ENCODE peak calls at places on chromosomes 4 and X, in five cellular contexts. N is HepG2, D is IMR-90, Q is K562, X is GM12878. R is an unnamed sample.

GRCh38 chr4:183284229-183284628 is 35.8 kb downstream of the CLDN22 start:
- DNase-seq in N (no peak), D (no peak), Q (no peak), X (no peak), R (no peak)

GRCh38 chr4:25421819-25422511 is 44.9 kb downstream of the ANAPC4 start:
- DNase-seq in N (no peak), D (no peak), Q (no peak), X (no peak), R (no peak)

GRCh38 chr4:73620115-73620792 is at the start of gene RASSF6:
- DNase-seq in N (no peak), D (no peak), Q (peak), X (no peak), R (no peak)

GRCh38 chrX:127085939-127086338 is 266.4 kb downstream of the PRR32 start:
- DNase-seq in N (no peak), D (no peak), Q (no peak), X (no peak), R (no peak)

GRCh38 chrX:10326578-10326977 is 169.8 kb downstream of the CLCN4 start:
- DNase-seq in N (peak), D (peak), Q (no peak), X (no peak), R (peak)

GRCh38 chr4:8593268-8594096 is 917 bp downstream of the CPZ start:
- DNase-seq in N (no peak), D (no peak), Q (no peak), X (no peak), R (no peak)

GRCh38 chrX:120768681-120769080 is 107.0 kb downstream of the CT47B1 start:
- DNase-seq in N (no peak), D (peak), Q (no peak), X (no peak), R (no peak)

GRCh38 chr4:183733181-183733580 is 74.1 kb downstream of the TRAPPC11 start:
- DNase-seq in N (no peak), D (no peak), Q (no peak), X (no peak), R (no peak)

GRCh38 chr4:56619816-56620215 is 61.3 kb downstream of the HOPX start:
- DNase-seq in N (no peak), D (no peak), Q (no peak), X (no peak), R (no peak)

GRCh38 chrX:47637546-47638195 is 7.9 kb upstream of the CFP start:
- DNase-seq in N (no peak), D (no peak), Q (peak), X (no peak), R (no peak)

GRCh38 chr4:710116-710515 is 4.5 kb downstream of the PCGF3 start:
- DNase-seq in N (no peak), D (no peak), Q (no peak), X (no peak), R (no peak)

GRCh38 chrX:153909024-153909979 is 4.8 kb downstream of the AVPR2 start:
- DNase-seq in N (peak), D (no peak), Q (peak), X (no peak), R (no peak)

GRCh38 chr4:162139412-162139811 is 24.4 kb downstream of the FSTL5 start:
- DNase-seq in N (no peak), D (no peak), Q (no peak), X (no peak), R (no peak)

GRCh38 chr4:67103001-67103737 is 442.1 kb downstream of the CENPC start:
- DNase-seq in N (no peak), D (no peak), Q (no peak), X (no peak), R (peak)

GRCh38 chrX:104565791-104566687 is at the start of gene IL1RAPL2:
- DNase-seq in N (peak), D (no peak), Q (peak), X (no peak), R (peak)

GRCh38 chr4:157992948-157993839 is 179.6 kb downstream of the GASK1B start:
- DNase-seq in N (peak), D (no peak), Q (no peak), X (no peak), R (no peak)
- TF ChIP-seq CEBPB in N (no peak), D (no peak), Q (no peak), X (no peak), R (no peak)

GRCh38 chr4:140250989-140251552 is 97.1 kb upstream of the MAML3 start:
- DNase-seq in N (no peak), D (no peak), Q (no peak), X (no peak), R (no peak)

GRCh38 chr4:140252742-140253555 is 99.0 kb upstream of the MAML3 start:
- DNase-seq in N (no peak), D (peak), Q (peak), X (no peak), R (peak)

GRCh38 chr4:140251566-140251965 is 97.6 kb upstream of the MAML3 start:
- DNase-seq in N (no peak), D (no peak), Q (no peak), X (no peak), R (no peak)

GRCh38 chr4:140253556-140254027 is 99.6 kb upstream of the MAML3 start:
- DNase-seq in N (no peak), D (no peak), Q (no peak), X (no peak), R (no peak)

GRCh38 chr4:140252144-140252741 is 98.3 kb upstream of the MAML3 start:
- DNase-seq in N (no peak), D (no peak), Q (no peak), X (no peak), R (peak)
- TF ChIP-seq SMC3 in N (no peak), D (no peak), Q (no peak), X (no peak), R (no peak)

DNA sequence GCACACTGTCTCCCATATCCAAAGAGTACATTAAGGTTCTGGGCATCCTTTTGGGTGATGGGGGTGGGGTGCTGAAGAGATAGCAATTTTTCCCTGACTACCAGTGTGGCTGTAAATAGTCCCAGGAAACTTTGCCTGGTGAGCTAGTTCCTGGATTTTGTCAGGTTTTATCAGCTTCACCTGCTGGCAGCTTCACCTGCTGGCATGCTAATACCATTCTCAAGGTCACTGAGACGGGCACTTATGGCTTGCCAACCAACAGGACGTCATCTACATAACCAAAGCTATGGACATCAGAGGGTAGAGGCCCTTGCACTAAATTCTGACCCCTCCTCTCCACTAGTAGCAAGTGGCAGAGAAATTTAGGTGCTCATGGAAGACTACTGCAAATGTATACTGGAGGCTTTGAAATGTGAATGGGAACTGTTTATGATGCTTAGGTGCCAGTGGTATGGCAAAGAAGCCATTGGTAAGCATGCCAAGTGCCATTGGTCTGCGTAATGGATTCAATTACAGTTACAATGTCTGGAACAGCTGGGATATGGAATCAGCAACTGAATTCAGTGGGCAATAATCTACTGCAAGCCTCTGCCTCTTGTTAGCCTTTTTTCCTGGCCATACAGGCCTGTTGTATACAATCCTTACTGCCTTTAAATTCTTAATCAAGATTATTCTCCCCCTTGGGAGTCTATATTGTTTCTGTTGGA is 71.6 kb upstream of the SH3RF1 start:
- DNase-seq in N (no peak), D (no peak), Q (no peak), X (no peak), R (no peak)
- TF ChIP-seq CEBPB in N (no peak), D (no peak), Q (no peak), X (no peak), R (no peak)

GRCh38 chrX:131704136-131704695 is 160.3 kb downstream of the OR13H1 start:
- DNase-seq in N (no peak), D (peak), Q (no peak), X (peak), R (peak)
- TF ChIP-seq SMC3 in N (no peak), D (peak), Q (no peak), X (peak), R (peak)

GRCh38 chr4:96352051-96352517 is 512.2 kb downstream of the PDHA2 start:
- DNase-seq in N (peak), D (no peak), Q (no peak), X (no peak), R (no peak)
- TF ChIP-seq CEBPB in N (no peak), D (no peak), Q (no peak), X (no peak), R (no peak)

GRCh38 chr4:78926825-78927224 is 12.4 kb downstream of the PAQR3 start:
- DNase-seq in N (no peak), D (no peak), Q (no peak), X (no peak), R (no peak)

GRCh38 chr4:78923459-78924312 is 15.6 kb downstream of the PAQR3 start:
- DNase-seq in N (peak), D (no peak), Q (peak), X (no peak), R (peak)

DNA sequence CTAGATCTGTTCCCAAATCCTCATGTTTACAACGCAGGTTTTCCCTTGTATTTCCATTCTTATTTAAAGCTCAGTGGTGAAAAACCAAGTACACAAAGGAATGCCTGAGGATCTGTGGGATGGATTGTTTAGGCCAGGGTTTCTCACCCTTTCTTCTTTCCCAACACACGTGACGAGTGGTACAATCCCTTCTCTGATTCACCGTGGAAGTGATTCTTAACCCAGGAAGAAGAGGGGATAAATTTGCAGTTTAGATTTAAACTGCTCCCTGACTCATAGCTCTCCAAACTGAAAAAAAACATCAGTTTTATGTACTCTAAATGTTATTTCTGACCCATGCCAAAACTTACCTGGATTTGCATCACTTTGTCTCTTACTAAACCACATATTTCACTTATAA is 17.0 kb downstream of the PAQR3 start:
- DNase-seq in N (no peak), D (peak), Q (no peak), X (no peak), R (no peak)
- TF ChIP-seq SMC3 in N (no peak), D (no peak), Q (no peak), X (no peak), R (no peak)

GRCh38 chrX:5236749-5237148 is 991.9 kb downstream of the NLGN4X start:
- DNase-seq in N (no peak), D (no peak), Q (no peak), X (no peak), R (no peak)

GRCh38 chrX:5233830-5234229 is 994.8 kb downstream of the NLGN4X start:
- DNase-seq in N (no peak), D (no peak), Q (no peak), X (no peak), R (no peak)

GRCh38 chrX:5236096-5236495 is 992.6 kb downstream of the NLGN4X start:
- DNase-seq in N (no peak), D (no peak), Q (no peak), X (no peak), R (peak)
- TF ChIP-seq CEBPB in N (no peak), D (no peak), Q (no peak), X (no peak), R (no peak)

DNA sequence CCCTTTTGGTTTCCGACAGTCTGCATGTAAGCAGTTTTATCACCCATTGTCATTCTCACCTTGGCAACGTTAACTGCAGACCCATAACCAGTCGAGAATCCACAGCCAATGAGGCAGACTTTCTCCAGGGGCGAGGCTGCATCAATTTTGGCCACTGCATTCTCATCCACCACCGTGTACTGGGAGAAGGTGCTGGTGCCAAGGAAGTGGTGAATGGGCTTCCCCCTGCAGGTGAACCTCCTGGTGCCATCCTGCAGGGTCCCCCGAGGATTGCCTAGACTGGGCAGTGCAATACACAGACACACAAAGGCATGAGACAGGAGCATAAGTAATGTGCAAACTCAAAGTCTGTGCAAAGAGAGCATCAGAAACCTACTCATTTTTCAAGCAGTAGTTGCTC is 5.4 kb downstream of the ADH1B start:
- DNase-seq in N (no peak), D (no peak), Q (no peak), X (no peak), R (no peak)
- TF ChIP-seq SMC3 in N (no peak), D (no peak), Q (no peak), X (no peak), R (no peak)

GRCh38 chr4:98148856-98149255 is 5.6 kb upstream of the STPG2 start:
- DNase-seq in N (no peak), D (no peak), Q (no peak), X (no peak), R (no peak)

DNA sequence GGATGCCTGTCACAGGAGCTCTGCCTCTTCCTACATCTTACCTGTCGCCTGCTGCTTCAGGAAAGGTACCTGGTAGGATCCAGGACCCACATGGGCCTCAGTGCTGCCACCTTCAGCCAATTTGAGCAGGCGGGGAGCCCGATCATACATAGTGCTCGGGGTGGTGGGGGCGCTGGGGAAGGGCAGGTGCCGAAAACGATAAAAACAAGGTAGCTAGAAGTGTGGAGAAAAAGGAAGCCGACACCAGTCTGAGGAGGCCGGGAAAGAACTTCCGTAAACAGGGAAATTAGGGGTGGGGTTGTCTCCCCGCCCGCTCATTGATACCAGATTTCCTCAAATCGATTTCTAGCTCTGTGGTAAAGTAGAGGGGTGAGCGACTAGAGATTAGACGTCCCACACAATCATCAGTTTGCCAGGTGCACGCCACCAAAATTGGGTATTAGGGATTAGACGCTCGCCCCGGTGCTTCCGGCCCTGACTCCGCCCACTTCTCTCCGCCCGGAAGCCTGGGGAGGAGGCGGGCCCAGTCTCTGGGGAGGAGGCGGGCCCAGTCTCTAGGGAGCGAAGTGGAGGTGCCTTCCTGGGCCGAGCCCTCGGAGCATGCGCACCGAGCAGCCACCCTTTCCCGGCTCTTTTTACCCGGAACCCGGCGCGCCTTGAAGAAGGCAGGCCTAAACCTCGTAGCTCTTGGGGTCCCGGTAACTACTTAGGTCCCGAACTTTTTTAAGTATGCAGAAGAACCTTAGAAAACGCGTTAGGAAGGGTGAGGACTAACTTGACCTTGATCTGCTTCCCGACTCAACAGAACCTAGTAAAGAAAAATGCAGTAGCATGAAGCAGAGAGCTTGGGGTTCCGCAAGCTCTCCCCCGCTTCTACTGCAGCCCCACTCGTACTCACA is at the start of gene STPG2:
- DNase-seq in N (peak), D (peak), Q (peak), X (peak), R (peak)
- TF ChIP-seq CEBPB in N (no peak), D (no peak), Q (no peak), X (no peak), R (no peak)

R was measured in A549.